ENCODE peak calls at places on chromosomes 7 and 10, in four cellular contexts. One of them, this sample, is unnamed.

GRCh38 chr10:122463466-122464157 is 2.3 kb downstream of the HTRA1 start:
- DNase-seq in cardiac muscle cell: no peak
- DNase-seq in GM23248: no peak
- DNase-seq in BE2C: no peak
- DNase-seq in this sample: no peak

GRCh38 chr10:34612446-34612845 is 202.7 kb downstream of the PARD3 start:
- DNase-seq in cardiac muscle cell: no peak
- DNase-seq in GM23248: peak; percentile 35
- DNase-seq in BE2C: no peak
- DNase-seq in this sample: peak; percentile 51

GRCh38 chr10:74677951-74678350 is 148.4 kb upstream of the KAT6B start:
- DNase-seq in cardiac muscle cell: no peak
- DNase-seq in GM23248: no peak
- DNase-seq in BE2C: no peak
- DNase-seq in this sample: no peak

GRCh38 chr7:35761882-35762720 is 38.8 kb upstream of the SEPTIN7 start:
- DNase-seq in cardiac muscle cell: no peak
- DNase-seq in GM23248: peak; percentile 7
- DNase-seq in BE2C: no peak
- DNase-seq in this sample: no peak

GRCh38 chr10:10647331-10647730 is 370.3 kb upstream of the CELF2 start:
- DNase-seq in cardiac muscle cell: no peak
- DNase-seq in GM23248: peak; percentile 10
- DNase-seq in BE2C: no peak
- DNase-seq in this sample: no peak

GRCh38 chr7:1697499-1698125 is 27.5 kb downstream of the ELFN1 start:
- DNase-seq in cardiac muscle cell: no peak
- DNase-seq in GM23248: no peak
- DNase-seq in BE2C: no peak
- DNase-seq in this sample: no peak

GRCh38 chr7:42910306-42910705 is 1.6 kb downstream of the C7orf25 start:
- DNase-seq in cardiac muscle cell: no peak
- DNase-seq in GM23248: no peak
- DNase-seq in BE2C: no peak
- DNase-seq in this sample: no peak

GRCh38 chr10:100886946-100887345 is 25.8 kb upstream of the SLF2 start:
- DNase-seq in cardiac muscle cell: no peak
- DNase-seq in GM23248: no peak
- DNase-seq in BE2C: no peak
- DNase-seq in this sample: no peak

GRCh38 chr10:116768786-116769185 is 26.4 kb upstream of the HSPA12A start:
- DNase-seq in cardiac muscle cell: no peak
- DNase-seq in GM23248: peak; percentile 53
- DNase-seq in BE2C: no peak
- DNase-seq in this sample: no peak

GRCh38 chr10:73591578-73591902 is 398 bp upstream of the USP54 start:
- DNase-seq in cardiac muscle cell: peak; percentile 21
- DNase-seq in GM23248: peak; percentile 45
- DNase-seq in BE2C: no peak
- DNase-seq in this sample: no peak

GRCh38 chr10:113356794-113357687 is 195.8 kb upstream of the HABP2 start:
- DNase-seq in cardiac muscle cell: no peak
- DNase-seq in GM23248: peak; percentile 28
- DNase-seq in BE2C: no peak
- DNase-seq in this sample: no peak

GRCh38 chr10:86757110-86757790 is 831 bp downstream of the BMPR1A start:
- DNase-seq in cardiac muscle cell: peak; percentile 62
- DNase-seq in GM23248: peak; percentile 82
- DNase-seq in BE2C: peak; percentile 24
- DNase-seq in this sample: peak; percentile 51

GRCh38 chr10:8242295-8242872 is 187.9 kb downstream of the GATA3 start:
- DNase-seq in cardiac muscle cell: peak; percentile 5
- DNase-seq in GM23248: no peak
- DNase-seq in BE2C: no peak
- DNase-seq in this sample: no peak

GRCh38 chr10:27908231-27908630 is 90.6 kb downstream of the ODAD2 start:
- DNase-seq in cardiac muscle cell: no peak
- DNase-seq in GM23248: no peak
- DNase-seq in BE2C: no peak
- DNase-seq in this sample: no peak

DNA sequence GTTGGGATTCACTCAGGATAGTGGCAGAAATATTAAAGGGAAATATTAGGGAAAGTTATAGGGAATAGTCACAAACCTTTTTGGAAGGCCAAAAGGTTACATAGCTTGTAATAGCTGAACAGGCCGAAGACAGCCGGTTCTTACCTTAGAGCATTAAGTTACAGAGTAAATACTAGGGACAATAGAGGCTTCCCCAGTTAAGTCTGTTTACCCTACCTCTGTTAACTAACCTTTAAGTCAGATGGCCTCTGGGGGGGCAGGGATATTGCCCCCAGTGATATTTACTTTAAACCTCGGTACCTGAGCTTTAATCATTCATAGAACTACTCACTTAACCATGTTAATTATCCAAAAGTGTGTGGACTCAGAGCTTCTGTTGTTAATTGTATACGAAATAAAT is 7.4 kb downstream of the POLR1F start:
- DNase-seq in cardiac muscle cell: no peak
- DNase-seq in GM23248: no peak
- DNase-seq in BE2C: no peak
- DNase-seq in this sample: no peak
- H3K36me3 ChIP-seq in cardiac muscle cell: no peaks in the 10 kb centered on the region
- H3K36me3 ChIP-seq in GM23248: peaks cover 23% of the 10 kb centered on the region
- H3K36me3 ChIP-seq in BE2C: peaks cover 28% of the 10 kb centered on the region
- H3K36me3 ChIP-seq in this sample: peaks cover 9% of the 10 kb centered on the region

GRCh38 chr7:54542920-54543539 is 855 bp downstream of the VSTM2A start:
- DNase-seq in cardiac muscle cell: peak; percentile 80
- DNase-seq in GM23248: peak; percentile 42
- DNase-seq in BE2C: peak; percentile 51
- DNase-seq in this sample: peak; percentile 13
- H3K4me3 ChIP-seq in cardiac muscle cell: no peak overlapping the region
- H3K4me3 ChIP-seq in GM23248: no peak overlapping the region
- H3K4me3 ChIP-seq in BE2C: peak overlapping the region; percentile 90
- H3K4me3 ChIP-seq in this sample: no peak overlapping the region

DNA sequence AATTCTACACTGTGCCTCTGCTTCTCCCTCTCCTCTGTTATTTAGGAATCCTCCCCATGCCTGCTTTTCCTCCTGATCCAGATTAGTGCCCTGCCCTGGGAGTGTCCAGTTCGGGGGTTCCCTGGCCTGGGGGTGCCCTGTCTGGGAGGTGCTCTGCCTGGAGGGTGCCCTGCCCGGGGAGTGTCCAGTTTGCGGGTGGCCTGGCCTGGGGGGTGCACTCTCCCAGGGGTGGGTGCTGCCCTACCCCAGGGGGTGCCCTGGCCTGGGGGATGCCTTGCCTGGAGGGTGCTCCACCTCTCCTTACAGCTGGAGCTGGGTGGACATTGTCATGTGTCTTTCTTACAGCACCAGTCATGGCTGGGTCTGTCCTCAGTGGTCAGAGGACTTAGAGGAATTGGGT is 20.2 kb downstream of the RAMP3 start:
- DNase-seq in cardiac muscle cell: no peak
- DNase-seq in GM23248: no peak
- DNase-seq in BE2C: no peak
- DNase-seq in this sample: no peak
- H3K36me3 ChIP-seq in cardiac muscle cell: no peaks in the 10 kb centered on the region
- H3K36me3 ChIP-seq in GM23248: no peaks in the 10 kb centered on the region
- H3K36me3 ChIP-seq in BE2C: no peaks in the 10 kb centered on the region
- H3K36me3 ChIP-seq in this sample: no peaks in the 10 kb centered on the region

DNA sequence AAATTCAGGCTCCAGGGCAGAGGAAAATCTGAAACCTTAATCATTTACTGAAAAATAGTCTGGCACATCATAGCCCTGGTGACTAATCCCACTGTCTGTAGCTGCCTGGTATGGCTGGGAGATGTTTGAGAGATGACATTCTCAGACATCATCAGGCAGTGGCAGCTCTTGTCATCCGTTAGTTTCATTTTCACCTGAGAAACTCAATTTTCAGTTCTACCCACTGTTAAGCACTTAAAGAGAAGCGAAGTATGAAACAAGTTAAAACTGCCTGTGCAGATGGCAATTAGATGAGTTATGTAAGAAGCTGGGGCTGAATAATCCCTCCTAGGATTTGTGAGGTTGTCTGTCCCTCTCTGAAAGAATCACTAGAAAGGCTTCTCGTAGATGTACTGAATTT is 150.2 kb downstream of the NSUN6 start:
- DNase-seq in cardiac muscle cell: no peak
- DNase-seq in GM23248: peak; percentile 69
- DNase-seq in BE2C: no peak
- DNase-seq in this sample: peak; percentile 16
- H3K4me3 ChIP-seq in cardiac muscle cell: no peak overlapping the region
- H3K4me3 ChIP-seq in GM23248: no peak overlapping the region
- H3K4me3 ChIP-seq in BE2C: peak overlapping the region; percentile 28
- H3K4me3 ChIP-seq in this sample: no peak overlapping the region

DNA sequence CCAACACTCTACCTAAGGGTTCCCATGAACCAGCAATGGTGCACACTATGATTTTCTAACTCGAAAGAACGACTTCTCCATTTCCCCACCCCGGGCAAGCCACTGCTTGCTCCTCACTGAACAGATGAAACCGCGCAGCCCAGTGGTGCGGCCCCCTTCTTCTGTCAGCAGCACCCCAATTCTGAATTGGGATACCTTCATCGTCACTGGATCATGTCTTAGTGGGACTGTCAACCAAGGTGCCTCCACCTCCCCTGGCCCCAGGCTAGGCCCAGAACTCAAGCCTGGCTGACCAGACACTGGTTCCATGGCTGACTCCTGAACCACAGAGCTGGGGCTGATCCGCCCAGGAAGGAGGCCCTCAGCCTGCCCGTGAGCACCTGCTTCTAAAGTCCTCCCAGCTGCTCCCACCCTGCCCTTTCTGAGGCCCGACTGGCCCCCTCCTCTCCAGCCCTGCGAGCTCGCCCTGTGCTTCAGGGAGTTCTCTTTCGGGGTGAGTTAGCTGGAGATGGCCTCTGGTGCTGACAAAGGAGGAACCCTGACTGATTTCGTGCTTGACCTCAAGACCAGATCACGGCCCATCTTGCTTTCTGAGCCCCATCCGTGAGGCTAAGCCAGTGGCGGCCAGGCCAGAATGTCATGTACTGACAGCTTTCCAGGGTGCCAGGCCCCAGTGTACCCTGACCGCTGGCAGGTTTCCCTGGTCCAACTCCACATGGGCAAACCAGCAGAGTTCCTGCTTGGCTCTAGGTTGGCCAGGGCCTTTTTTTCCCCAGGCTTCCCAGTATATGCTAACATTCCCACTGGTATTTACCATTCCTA is 44.5 kb downstream of the FAM53B start:
- DNase-seq in cardiac muscle cell: no peak
- DNase-seq in GM23248: no peak
- DNase-seq in BE2C: no peak
- DNase-seq in this sample: no peak
- H3K36me3 ChIP-seq in cardiac muscle cell: peaks cover 2% of the 10 kb centered on the region
- H3K36me3 ChIP-seq in GM23248: no peaks in the 10 kb centered on the region
- H3K36me3 ChIP-seq in BE2C: peaks cover 8% of the 10 kb centered on the region
- H3K36me3 ChIP-seq in this sample: peaks cover 4% of the 10 kb centered on the region

GRCh38 chr7:146736446-146737190 is 620.0 kb downstream of the CNTNAP2 start:
- DNase-seq in cardiac muscle cell: no peak
- DNase-seq in GM23248: peak; percentile 27
- DNase-seq in BE2C: no peak
- DNase-seq in this sample: no peak
- H3K4me3 ChIP-seq in cardiac muscle cell: no peak overlapping the region
- H3K4me3 ChIP-seq in GM23248: no peak overlapping the region
- H3K4me3 ChIP-seq in BE2C: no peak overlapping the region
- H3K4me3 ChIP-seq in this sample: no peak overlapping the region

GRCh38 chr7:196778-197321 is 4.5 kb downstream of the FAM20C start:
- DNase-seq in cardiac muscle cell: no peak
- DNase-seq in GM23248: no peak
- DNase-seq in BE2C: no peak
- DNase-seq in this sample: no peak
- H3K36me3 ChIP-seq in cardiac muscle cell: no peaks in the 10 kb centered on the region
- H3K36me3 ChIP-seq in GM23248: peaks cover 41% of the 10 kb centered on the region
- H3K36me3 ChIP-seq in BE2C: no peaks in the 10 kb centered on the region
- H3K36me3 ChIP-seq in this sample: peaks cover 18% of the 10 kb centered on the region

This sample was measured in mammary epithelial cell.